ENCODE peak calls at places on chromosomes 12 and 14, in five cellular contexts. E is K562, I is A549, O is H1, R is HepG2. W is an unnamed sample.

GRCh38 chr12:53061404-53062010 is 11.6 kb downstream of the TNS2 start:
- DNase-seq in E (peak; percentile 64), I (peak; percentile 55), O (no peak), R (peak; percentile 92), W (no peak)

GRCh38 chr12:115598827-115599226 is 678.7 kb downstream of the MED13L start:
- DNase-seq in E (no peak), I (no peak), O (no peak), R (no peak), W (no peak)

GRCh38 chr12:128076188-128076587 is 190.8 kb upstream of the TMEM132C start:
- DNase-seq in E (no peak), I (no peak), O (no peak), R (no peak), W (no peak)

GRCh38 chr12:116882742-116883141 is 1.5 kb upstream of the HRK start:
- DNase-seq in E (no peak), I (peak; percentile 65), O (no peak), R (no peak), W (peak; percentile 45)

GRCh38 chr14:81432171-81432570 is 32.0 kb upstream of the STON2 start:
- DNase-seq in E (peak; percentile 21), I (no peak), O (no peak), R (no peak), W (no peak)

GRCh38 chr12:112162261-112162790 is 37.0 kb downstream of the TRAFD1 start:
- DNase-seq in E (no peak), I (no peak), O (no peak), R (no peak), W (no peak)

GRCh38 chr12:123153906-123154305 is 3.0 kb upstream of the PITPNM2 start:
- DNase-seq in E (no peak), I (no peak), O (no peak), R (no peak), W (no peak)

GRCh38 chr12:114936148-114937099 is 252.4 kb upstream of the TBX3 start:
- DNase-seq in E (no peak), I (no peak), O (no peak), R (no peak), W (no peak)

GRCh38 chr12:105083551-105084105 is 630 bp downstream of the ALDH1L2 start:
- DNase-seq in E (no peak), I (peak; percentile 36), O (peak; percentile 50), R (no peak), W (peak; percentile 28)

GRCh38 chr12:51851408-51852097 is 3.0 kb upstream of the FIGNL2 start:
- DNase-seq in E (no peak), I (no peak), O (no peak), R (no peak), W (no peak)

GRCh38 chr12:31405021-31405420 is 79.1 kb upstream of the SINHCAF start:
- DNase-seq in E (no peak), I (no peak), O (peak; percentile 26), R (no peak), W (no peak)

GRCh38 chr12:104358353-104359003 is 54.9 kb downstream of the EID3 start:
- DNase-seq in E (peak; percentile 66), I (no peak), O (peak; percentile 74), R (peak; percentile 41), W (peak; percentile 66)

GRCh38 chr12:43882578-43883178 is 46.8 kb downstream of the TMEM117 start:
- DNase-seq in E (peak; percentile 36), I (peak; percentile 22), O (no peak), R (peak; percentile 46), W (peak; percentile 65)

GRCh38 chr14:101082436-101083384 is 179.2 kb upstream of the RTL1 start:
- DNase-seq in E (no peak), I (no peak), O (no peak), R (no peak), W (no peak)

GRCh38 chr12:51661836-51662235 is 70.8 kb downstream of the SCN8A start:
- DNase-seq in E (no peak), I (no peak), O (no peak), R (peak; percentile 7), W (no peak)

GRCh38 chr12:57096748-57097553 is 8.0 kb downstream of the NAB2 start:
- DNase-seq in E (peak; percentile 9), I (no peak), O (no peak), R (no peak), W (no peak)

GRCh38 chr12:16526693-16527092 is 79.3 kb downstream of the LMO3 start:
- DNase-seq in E (no peak), I (no peak), O (no peak), R (no peak), W (no peak)

GRCh38 chr14:79157369-79157768 is 987.2 kb downstream of the NRXN3 start:
- DNase-seq in E (no peak), I (no peak), O (no peak), R (no peak), W (no peak)

GRCh38 chr12:111248221-111248620 is 120.7 kb downstream of the PHETA1 start:
- DNase-seq in E (no peak), I (no peak), O (no peak), R (no peak), W (no peak)

GRCh38 chr12:43550831-43551270 is 1.2 kb downstream of the ADAMTS20 start:
- DNase-seq in E (no peak), I (no peak), O (peak; percentile 61), R (no peak), W (no peak)

GRCh38 chr14:35113308-35113950 is 8.4 kb downstream of the PPP2R3C start:
- DNase-seq in E (no peak), I (no peak), O (no peak), R (no peak), W (no peak)

GRCh38 chr14:91303091-91303923 is 58.8 kb upstream of the GPR68 start:
- DNase-seq in E (peak; percentile 97), I (peak; percentile 46), O (peak; percentile 98), R (peak; percentile 28), W (peak; percentile 38)

GRCh38 chr12:110689601-110690430 is 901 bp upstream of the HVCN1 start:
- DNase-seq in E (peak; percentile 38), I (no peak), O (peak; percentile 78), R (no peak), W (peak; percentile 43)

GRCh38 chr12:15701721-15702156 is 87.4 kb downstream of the EPS8 start:
- DNase-seq in E (no peak), I (no peak), O (no peak), R (no peak), W (peak; percentile 88)

GRCh38 chr12:42458575-42458974 is 131.0 kb downstream of the PRICKLE1 start:
- DNase-seq in E (no peak), I (no peak), O (peak; percentile 31), R (no peak), W (no peak)

GRCh38 chr12:121443193-121443829 is 43.4 kb downstream of the RNF34 start:
- DNase-seq in E (peak; percentile 78), I (peak; percentile 97), O (peak; percentile 96), R (peak; percentile 45), W (peak; percentile 65)

GRCh38 chr12:66775941-66776340 is 97.1 kb upstream of the GRIP1 start:
- DNase-seq in E (no peak), I (no peak), O (no peak), R (no peak), W (no peak)

GRCh38 chr12:93441617-93442410 is at the start of gene UBE2N:
- DNase-seq in E (peak; percentile 94), I (peak; percentile 88), O (peak; percentile 96), R (peak; percentile 91), W (peak; percentile 96)

GRCh38 chr12:93434305-93434704 is 7.4 kb downstream of the UBE2N start:
- DNase-seq in E (no peak), I (no peak), O (no peak), R (no peak), W (no peak)

GRCh38 chr12:93440043-93440835 is 1.5 kb downstream of the UBE2N start:
- DNase-seq in E (no peak), I (no peak), O (no peak), R (no peak), W (peak; percentile 21)

GRCh38 chr12:93441111-93441616 is 583 bp downstream of the UBE2N start:
- DNase-seq in E (no peak), I (peak; percentile 20), O (no peak), R (no peak), W (peak; percentile 31)

DNA sequence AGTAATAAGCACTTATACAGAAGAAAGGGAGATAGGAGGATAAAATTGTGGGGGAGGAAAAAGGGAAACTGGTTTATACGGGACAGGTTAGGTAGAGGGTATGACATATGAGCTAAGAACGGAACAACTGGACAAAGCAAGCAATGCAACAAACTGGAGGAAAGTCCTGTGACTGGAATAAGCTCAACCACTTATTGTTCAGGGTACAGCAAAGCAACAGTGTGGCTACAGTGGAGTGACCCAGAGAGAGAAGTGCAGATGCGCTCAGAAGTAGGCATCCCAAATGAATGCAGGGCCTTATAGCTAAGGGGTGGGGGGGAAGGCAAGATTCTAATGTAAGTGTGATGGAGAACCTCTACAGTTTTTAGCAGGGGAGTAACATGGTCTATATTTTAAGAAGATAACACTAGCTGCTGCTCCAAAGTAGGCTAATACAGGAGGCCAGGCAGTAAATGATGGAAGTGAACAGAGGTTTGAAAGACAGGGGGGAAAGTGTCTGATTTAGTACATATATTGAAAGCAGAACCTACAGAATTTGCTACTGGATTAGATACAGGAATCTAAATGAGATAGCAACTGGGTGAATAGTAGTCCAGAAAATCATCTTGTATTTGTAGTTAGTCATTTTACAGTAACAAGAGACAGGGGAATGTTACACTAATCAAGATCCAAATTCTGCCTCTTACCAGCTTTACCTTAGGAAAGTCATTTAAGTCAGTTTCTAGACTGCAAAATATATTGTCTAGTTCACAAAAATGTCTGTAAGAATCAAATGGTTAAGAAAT is 3.3 kb downstream of the UBE2N start:
- DNase-seq in E (no peak), I (no peak), O (no peak), R (no peak), W (no peak)
- TF ChIP-seq JUN in E (no peak), I (no peak), O (no peak), R (no peak), W (no peak)

GRCh38 chr12:9124346-9125031 is 8.8 kb upstream of the A2M start:
- DNase-seq in E (no peak), I (no peak), O (no peak), R (no peak), W (no peak)
- H3K27ac ChIP-seq in E (no peak overlapping the region), I (no peak overlapping the region), O (no peak overlapping the region), R (peak overlapping the region; percentile 85), W (no peak overlapping the region)

GRCh38 chr12:32811686-32812392 is 56.1 kb upstream of the YARS2 start:
- DNase-seq in E (no peak), I (no peak), O (no peak), R (no peak), W (no peak)
- TF ChIP-seq JUN in E (no peak), I (no peak), O (no peak), R (no peak), W (no peak)

GRCh38 chr14:24237463-24237955 is 4.8 kb downstream of the GMPR2 start:
- DNase-seq in E (no peak), I (no peak), O (no peak), R (no peak), W (no peak)
- H3K27ac ChIP-seq in E (no peak overlapping the region), I (no peak overlapping the region), O (no peak overlapping the region), R (no peak overlapping the region), W (no peak overlapping the region)

GRCh38 chr12:119139448-119139847 is 39.3 kb upstream of the HSPB8 start:
- DNase-seq in E (no peak), I (no peak), O (no peak), R (no peak), W (no peak)
- TF ChIP-seq JUN in E (no peak), I (no peak), O (no peak), R (no peak), W (no peak)